ENCODE peak calls at places on chromosomes 13 and 19, in four cellular contexts. One of them, this sample, is unnamed.

GRCh38 chr13:52599853-52600603 is 42.2 kb upstream of the HNRNPA1L2 start:
- DNase-seq in H1: peak
- DNase-seq in H9: peak
- DNase-seq in IMR-90: peak
- DNase-seq in this sample: peak

GRCh38 chr19:48368942-48369341 is 4.8 kb downstream of the SYNGR4 start:
- DNase-seq in H1: no peak
- DNase-seq in H9: no peak
- DNase-seq in IMR-90: no peak
- DNase-seq in this sample: no peak

GRCh38 chr19:30911491-30911890 is 437.7 kb downstream of the TSHZ3 start:
- DNase-seq in H1: no peak
- DNase-seq in H9: no peak
- DNase-seq in IMR-90: no peak
- DNase-seq in this sample: no peak

GRCh38 chr13:92745233-92745632 is 481.4 kb upstream of the GPC6 start:
- DNase-seq in H1: no peak
- DNase-seq in H9: no peak
- DNase-seq in IMR-90: no peak
- DNase-seq in this sample: no peak

GRCh38 chr13:27487776-27488175 is 37.4 kb upstream of the MTIF3 start:
- DNase-seq in H1: no peak
- DNase-seq in H9: no peak
- DNase-seq in IMR-90: no peak
- DNase-seq in this sample: no peak

GRCh38 chr13:31174018-31174417 is 12.3 kb upstream of the HSPH1 start:
- DNase-seq in H1: no peak
- DNase-seq in H9: no peak
- DNase-seq in IMR-90: peak
- DNase-seq in this sample: no peak

GRCh38 chr13:64087624-64088023 is 2672.0 kb upstream of the PCDH20 start:
- DNase-seq in H1: no peak
- DNase-seq in H9: no peak
- DNase-seq in IMR-90: no peak
- DNase-seq in this sample: no peak

GRCh38 chr19:5578094-5578846 is 10.5 kb upstream of the TINCR start:
- DNase-seq in H1: peak
- DNase-seq in H9: peak
- DNase-seq in IMR-90: peak
- DNase-seq in this sample: peak

GRCh38 chr13:24184265-24184841 is 23.8 kb downstream of the SPATA13 start:
- DNase-seq in H1: no peak
- DNase-seq in H9: no peak
- DNase-seq in IMR-90: no peak
- DNase-seq in this sample: no peak

GRCh38 chr13:40064154-40064713 is 408.8 kb downstream of the COG6 start:
- DNase-seq in H1: no peak
- DNase-seq in H9: no peak
- DNase-seq in IMR-90: no peak
- DNase-seq in this sample: no peak

GRCh38 chr13:94658926-94659649 is 53.3 kb downstream of the SOX21 start:
- DNase-seq in H1: no peak
- DNase-seq in H9: no peak
- DNase-seq in IMR-90: no peak
- DNase-seq in this sample: peak

GRCh38 chr19:952049-952679 is 26.3 kb downstream of the ARID3A start:
- DNase-seq in H1: no peak
- DNase-seq in H9: no peak
- DNase-seq in IMR-90: no peak
- DNase-seq in this sample: peak
- H3K4me2 ChIP-seq in H1: peak
- H3K4me2 ChIP-seq in H9: no peak
- H3K4me2 ChIP-seq in IMR-90: no peak
- H3K4me2 ChIP-seq in this sample: no peak

GRCh38 chr19:45361608-45362007 is 8.8 kb downstream of the ERCC2 start:
- DNase-seq in H1: no peak
- DNase-seq in H9: no peak
- DNase-seq in IMR-90: no peak
- DNase-seq in this sample: no peak
- H4K5ac ChIP-seq in H1: no peak
- H4K5ac ChIP-seq in H9: no peak
- H4K5ac ChIP-seq in IMR-90: no peak
- H4K5ac ChIP-seq in this sample: no peak

GRCh38 chr13:113545931-113546516 is 38.5 kb upstream of the TFDP1 start:
- DNase-seq in H1: peak
- DNase-seq in H9: peak
- DNase-seq in IMR-90: no peak
- DNase-seq in this sample: no peak
- H3K4me2 ChIP-seq in H1: no peak
- H3K4me2 ChIP-seq in H9: no peak
- H3K4me2 ChIP-seq in IMR-90: no peak
- H3K4me2 ChIP-seq in this sample: no peak

GRCh38 chr13:33723365-33723764 is 94.6 kb upstream of the RFC3 start:
- DNase-seq in H1: no peak
- DNase-seq in H9: no peak
- DNase-seq in IMR-90: no peak
- DNase-seq in this sample: no peak

GRCh38 chr13:33721719-33722118 is 96.2 kb upstream of the RFC3 start:
- DNase-seq in H1: no peak
- DNase-seq in H9: no peak
- DNase-seq in IMR-90: peak
- DNase-seq in this sample: no peak

GRCh38 chr13:33725340-33725739 is 92.6 kb upstream of the RFC3 start:
- DNase-seq in H1: no peak
- DNase-seq in H9: no peak
- DNase-seq in IMR-90: no peak
- DNase-seq in this sample: no peak

GRCh38 chr13:33722216-33722900 is 95.6 kb upstream of the RFC3 start:
- DNase-seq in H1: no peak
- DNase-seq in H9: no peak
- DNase-seq in IMR-90: peak
- DNase-seq in this sample: no peak

DNA sequence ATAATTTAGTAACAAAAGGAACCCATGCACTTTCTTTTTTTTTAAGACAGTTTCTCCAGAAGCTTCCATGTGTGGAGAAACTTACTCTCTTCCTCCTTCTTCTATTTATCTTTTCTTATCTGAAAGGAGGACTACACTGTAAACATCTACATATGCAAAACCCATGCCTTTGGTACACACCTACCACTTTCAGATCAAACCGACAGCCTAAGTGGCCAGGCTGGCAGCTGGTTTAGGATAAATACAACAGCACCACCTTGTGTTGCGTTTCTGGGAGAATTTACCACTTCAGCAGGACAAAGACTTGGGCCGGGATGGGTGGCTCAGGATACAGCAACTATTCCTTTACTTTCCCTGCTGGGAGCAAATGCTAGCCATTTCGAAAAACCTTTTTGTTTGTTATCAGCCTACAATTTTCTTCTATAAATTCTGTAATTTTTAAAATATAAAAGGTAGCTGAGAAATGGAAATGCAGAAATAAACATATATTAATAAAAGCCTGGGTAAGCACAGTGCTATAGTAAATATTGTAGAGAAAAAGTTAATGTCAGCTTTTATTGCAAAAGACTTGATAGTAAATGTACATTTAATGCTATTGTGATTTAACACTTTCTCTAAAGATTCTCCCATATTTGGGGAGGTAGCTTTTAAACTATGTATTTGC is 94.0 kb upstream of the RFC3 start:
- DNase-seq in H1: peak
- DNase-seq in H9: peak
- DNase-seq in IMR-90: peak
- DNase-seq in this sample: peak
- H4K5ac ChIP-seq in H1: no peak
- H4K5ac ChIP-seq in H9: no peak
- H4K5ac ChIP-seq in IMR-90: no peak
- H4K5ac ChIP-seq in this sample: no peak

DNA sequence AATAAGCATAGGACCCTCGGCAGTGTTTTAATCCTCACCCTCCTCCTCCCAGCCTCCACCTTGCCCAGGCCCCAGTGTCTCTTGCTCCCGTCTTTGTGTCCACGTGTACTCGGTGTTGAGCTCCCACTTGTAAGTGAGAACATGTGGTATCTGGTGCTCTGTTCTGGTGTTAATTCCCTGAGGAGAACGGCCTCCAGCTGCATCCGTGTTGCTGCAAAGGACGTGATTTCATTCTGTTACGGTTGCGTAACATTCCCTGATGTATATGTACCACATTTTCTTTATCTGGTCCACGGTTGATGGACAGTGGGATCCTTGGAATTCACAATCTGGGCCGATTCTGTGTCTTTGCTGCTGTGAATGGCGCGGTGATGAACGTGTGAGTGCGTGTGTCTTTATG is 44.7 kb upstream of the TFDP1 start:
- DNase-seq in H1: no peak
- DNase-seq in H9: peak
- DNase-seq in IMR-90: no peak
- DNase-seq in this sample: no peak
- H3K4me2 ChIP-seq in H1: no peak
- H3K4me2 ChIP-seq in H9: no peak
- H3K4me2 ChIP-seq in IMR-90: no peak
- H3K4me2 ChIP-seq in this sample: no peak

GRCh38 chr19:42024622-42025111 is 30.6 kb upstream of the ATP1A3 start:
- DNase-seq in H1: no peak
- DNase-seq in H9: no peak
- DNase-seq in IMR-90: peak
- DNase-seq in this sample: no peak
- H4K5ac ChIP-seq in H1: no peak
- H4K5ac ChIP-seq in H9: no peak
- H4K5ac ChIP-seq in IMR-90: no peak
- H4K5ac ChIP-seq in this sample: no peak

DNA sequence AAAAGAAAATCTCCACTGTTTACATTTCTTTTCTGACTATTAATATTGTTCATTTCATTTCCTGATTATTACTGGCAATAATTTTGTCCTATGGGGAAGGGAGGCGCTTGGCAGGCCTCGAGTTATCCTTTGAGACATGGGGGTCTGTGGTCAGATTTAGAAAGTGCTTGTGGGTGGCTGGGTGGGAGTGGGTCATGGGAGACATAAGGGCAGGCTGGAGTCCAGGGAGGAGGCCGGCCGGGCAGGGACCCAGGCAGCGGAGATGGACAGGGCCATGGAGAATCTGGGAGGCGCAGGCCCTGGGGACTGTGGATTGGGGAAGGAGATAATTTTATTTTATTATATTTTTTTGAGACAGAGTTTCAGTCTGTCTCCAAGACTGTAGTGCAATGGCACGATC is 40.1 kb downstream of the LTBP4 start:
- DNase-seq in H1: no peak
- DNase-seq in H9: no peak
- DNase-seq in IMR-90: no peak
- DNase-seq in this sample: no peak
- H3K4me2 ChIP-seq in H1: no peak
- H3K4me2 ChIP-seq in H9: no peak
- H3K4me2 ChIP-seq in IMR-90: no peak
- H3K4me2 ChIP-seq in this sample: no peak

DNA sequence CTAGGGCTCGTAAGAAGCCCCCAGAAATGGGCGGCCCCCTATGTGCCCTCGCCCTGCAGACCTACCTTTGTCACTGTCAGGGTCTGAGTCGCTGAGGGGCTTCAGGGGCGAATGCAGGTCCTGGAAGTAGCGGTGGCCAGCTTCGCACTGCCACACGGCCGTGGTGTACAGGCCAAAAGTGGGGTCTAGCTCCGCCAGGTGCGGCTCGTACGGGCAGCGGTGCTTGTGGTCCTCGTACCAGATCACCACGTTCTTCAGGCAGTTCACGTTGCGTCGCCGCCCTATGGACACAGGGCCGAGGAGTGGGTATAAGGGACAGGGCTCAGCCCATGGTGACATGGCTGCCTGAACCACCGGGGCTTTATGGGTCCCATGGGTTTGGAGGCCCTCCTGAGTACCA is 9.8 kb downstream of the ZNF653 start:
- DNase-seq in H1: no peak
- DNase-seq in H9: no peak
- DNase-seq in IMR-90: no peak
- DNase-seq in this sample: no peak
- H4K5ac ChIP-seq in H1: no peak
- H4K5ac ChIP-seq in H9: no peak
- H4K5ac ChIP-seq in IMR-90: no peak
- H4K5ac ChIP-seq in this sample: no peak

This sample was measured in mesendoderm.